ENCODE peak calls at places on chromosomes 6 and 20, in eight cellular contexts. One of them, this sample, is unnamed.

GRCh38 chr20:64024141-64024990 is 11.6 kb upstream of the C20orf204 start:
- DNase-seq in astrocyte of the cerebellum: no peak
- DNase-seq in Panc1: no peak
- DNase-seq in activated B cell treated with CpG ODN at 0.5 μM for 24 hours: no peak
- DNase-seq in K562: no peak
- DNase-seq in fibroblast of pulmonary artery: no peak
- DNase-seq in tibial artery: no peak
- DNase-seq in HCT116: no peak
- DNase-seq in this sample: no peak

GRCh38 chr6:125587624-125588023 is 161.8 kb upstream of the HEY2 start:
- DNase-seq in astrocyte of the cerebellum: no peak
- DNase-seq in Panc1: no peak
- DNase-seq in activated B cell treated with CpG ODN at 0.5 μM for 24 hours: no peak
- DNase-seq in K562: peak
- DNase-seq in fibroblast of pulmonary artery: no peak
- DNase-seq in tibial artery: no peak
- DNase-seq in HCT116: no peak
- DNase-seq in this sample: no peak

GRCh38 chr6:68634503-68635411 is at the start of gene ADGRB3:
- DNase-seq in astrocyte of the cerebellum: peak
- DNase-seq in Panc1: no peak
- DNase-seq in activated B cell treated with CpG ODN at 0.5 μM for 24 hours: no peak
- DNase-seq in K562: peak
- DNase-seq in fibroblast of pulmonary artery: peak
- DNase-seq in tibial artery: peak
- DNase-seq in HCT116: no peak
- DNase-seq in this sample: peak

GRCh38 chr20:63652192-63652980 is 838 bp downstream of the STMN3 start:
- DNase-seq in astrocyte of the cerebellum: no peak
- DNase-seq in Panc1: no peak
- DNase-seq in activated B cell treated with CpG ODN at 0.5 μM for 24 hours: no peak
- DNase-seq in K562: peak
- DNase-seq in fibroblast of pulmonary artery: peak
- DNase-seq in tibial artery: no peak
- DNase-seq in HCT116: no peak
- DNase-seq in this sample: no peak

GRCh38 chr20:20498081-20498861 is 130.4 kb downstream of the INSM1 start:
- DNase-seq in astrocyte of the cerebellum: peak
- DNase-seq in Panc1: no peak
- DNase-seq in activated B cell treated with CpG ODN at 0.5 μM for 24 hours: no peak
- DNase-seq in K562: no peak
- DNase-seq in fibroblast of pulmonary artery: peak
- DNase-seq in tibial artery: no peak
- DNase-seq in HCT116: no peak
- DNase-seq in this sample: no peak

GRCh38 chr6:139373928-139374356 is 506 bp downstream of the CITED2 start:
- DNase-seq in astrocyte of the cerebellum: no peak
- DNase-seq in Panc1: no peak
- DNase-seq in activated B cell treated with CpG ODN at 0.5 μM for 24 hours: no peak
- DNase-seq in K562: no peak
- DNase-seq in fibroblast of pulmonary artery: no peak
- DNase-seq in tibial artery: no peak
- DNase-seq in HCT116: no peak
- DNase-seq in this sample: no peak

GRCh38 chr6:34926655-34927054 is 37.6 kb downstream of the ANKS1A start:
- DNase-seq in astrocyte of the cerebellum: no peak
- DNase-seq in Panc1: no peak
- DNase-seq in activated B cell treated with CpG ODN at 0.5 μM for 24 hours: no peak
- DNase-seq in K562: no peak
- DNase-seq in fibroblast of pulmonary artery: no peak
- DNase-seq in tibial artery: no peak
- DNase-seq in HCT116: no peak
- DNase-seq in this sample: no peak

GRCh38 chr20:58746551-58747399 is 54.2 kb downstream of the NPEPL1 start:
- DNase-seq in astrocyte of the cerebellum: no peak
- DNase-seq in Panc1: no peak
- DNase-seq in activated B cell treated with CpG ODN at 0.5 μM for 24 hours: no peak
- DNase-seq in K562: no peak
- DNase-seq in fibroblast of pulmonary artery: peak
- DNase-seq in tibial artery: no peak
- DNase-seq in HCT116: no peak
- DNase-seq in this sample: no peak

GRCh38 chr6:89050155-89050554 is 30.4 kb upstream of the PNRC1 start:
- DNase-seq in astrocyte of the cerebellum: no peak
- DNase-seq in Panc1: no peak
- DNase-seq in activated B cell treated with CpG ODN at 0.5 μM for 24 hours: no peak
- DNase-seq in K562: no peak
- DNase-seq in fibroblast of pulmonary artery: peak
- DNase-seq in tibial artery: peak
- DNase-seq in HCT116: no peak
- DNase-seq in this sample: no peak

GRCh38 chr6:113526995-113527394 is 330.1 kb upstream of the MARCKS start:
- DNase-seq in astrocyte of the cerebellum: no peak
- DNase-seq in Panc1: no peak
- DNase-seq in activated B cell treated with CpG ODN at 0.5 μM for 24 hours: no peak
- DNase-seq in K562: no peak
- DNase-seq in fibroblast of pulmonary artery: no peak
- DNase-seq in tibial artery: no peak
- DNase-seq in HCT116: no peak
- DNase-seq in this sample: no peak

GRCh38 chr6:31922942-31923341 is 4.6 kb upstream of the C2 start:
- DNase-seq in astrocyte of the cerebellum: no peak
- DNase-seq in Panc1: no peak
- DNase-seq in activated B cell treated with CpG ODN at 0.5 μM for 24 hours: no peak
- DNase-seq in K562: peak
- DNase-seq in fibroblast of pulmonary artery: peak
- DNase-seq in tibial artery: no peak
- DNase-seq in HCT116: peak
- DNase-seq in this sample: no peak

GRCh38 chr6:126307859-126308258 is 32.1 kb upstream of the CENPW start:
- DNase-seq in astrocyte of the cerebellum: peak
- DNase-seq in Panc1: no peak
- DNase-seq in activated B cell treated with CpG ODN at 0.5 μM for 24 hours: no peak
- DNase-seq in K562: no peak
- DNase-seq in fibroblast of pulmonary artery: peak
- DNase-seq in tibial artery: no peak
- DNase-seq in HCT116: no peak
- DNase-seq in this sample: no peak

GRCh38 chr6:85078071-85078470 is 313.7 kb upstream of the TBX18 start:
- DNase-seq in astrocyte of the cerebellum: peak
- DNase-seq in Panc1: peak
- DNase-seq in activated B cell treated with CpG ODN at 0.5 μM for 24 hours: no peak
- DNase-seq in K562: peak
- DNase-seq in fibroblast of pulmonary artery: peak
- DNase-seq in tibial artery: no peak
- DNase-seq in HCT116: peak
- DNase-seq in this sample: no peak

GRCh38 chr6:30556714-30556963 is 350 bp upstream of the GNL1 start:
- DNase-seq in astrocyte of the cerebellum: no peak
- DNase-seq in Panc1: peak
- DNase-seq in activated B cell treated with CpG ODN at 0.5 μM for 24 hours: no peak
- DNase-seq in K562: peak
- DNase-seq in fibroblast of pulmonary artery: no peak
- DNase-seq in tibial artery: no peak
- DNase-seq in HCT116: peak
- DNase-seq in this sample: peak

GRCh38 chr6:30554404-30554803 is 1.9 kb downstream of the GNL1 start:
- DNase-seq in astrocyte of the cerebellum: no peak
- DNase-seq in Panc1: no peak
- DNase-seq in activated B cell treated with CpG ODN at 0.5 μM for 24 hours: no peak
- DNase-seq in K562: no peak
- DNase-seq in fibroblast of pulmonary artery: no peak
- DNase-seq in tibial artery: no peak
- DNase-seq in HCT116: no peak
- DNase-seq in this sample: no peak

GRCh38 chr6:30555428-30556005 is 772 bp downstream of the GNL1 start:
- DNase-seq in astrocyte of the cerebellum: no peak
- DNase-seq in Panc1: no peak
- DNase-seq in activated B cell treated with CpG ODN at 0.5 μM for 24 hours: no peak
- DNase-seq in K562: peak
- DNase-seq in fibroblast of pulmonary artery: peak
- DNase-seq in tibial artery: peak
- DNase-seq in HCT116: no peak
- DNase-seq in this sample: no peak

GRCh38 chr6:30556006-30556713 is at the start of gene GNL1:
- DNase-seq in astrocyte of the cerebellum: peak
- DNase-seq in Panc1: no peak
- DNase-seq in activated B cell treated with CpG ODN at 0.5 μM for 24 hours: peak
- DNase-seq in K562: peak
- DNase-seq in fibroblast of pulmonary artery: peak
- DNase-seq in tibial artery: peak
- DNase-seq in HCT116: peak
- DNase-seq in this sample: peak

DNA sequence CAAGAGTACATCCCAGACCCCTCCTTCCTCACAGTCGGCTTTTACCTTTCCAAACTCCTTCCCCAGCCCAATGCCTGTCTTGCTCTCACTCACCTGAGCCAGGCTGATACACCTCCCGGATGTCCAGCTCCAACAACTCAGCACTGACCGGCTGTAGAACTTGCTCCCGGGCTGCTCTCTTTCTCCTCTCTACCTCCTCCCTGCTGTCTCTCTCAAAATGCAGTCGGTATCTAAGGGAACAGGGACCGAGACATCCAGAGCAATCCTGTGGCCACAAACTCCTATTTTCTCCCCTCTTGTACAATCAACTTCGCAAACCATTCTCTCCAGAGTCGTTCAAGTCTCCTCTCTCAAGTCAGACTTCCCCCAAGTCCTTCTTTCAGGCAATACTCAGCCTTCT is 1.3 kb downstream of the GNL1 start:
- DNase-seq in astrocyte of the cerebellum: no peak
- DNase-seq in Panc1: no peak
- DNase-seq in activated B cell treated with CpG ODN at 0.5 μM for 24 hours: no peak
- DNase-seq in K562: peak
- DNase-seq in fibroblast of pulmonary artery: no peak
- DNase-seq in tibial artery: no peak
- DNase-seq in HCT116: no peak
- DNase-seq in this sample: no peak
- TF ChIP-seq CTCF in astrocyte of the cerebellum: no peak
- TF ChIP-seq CTCF in Panc1: no peak
- TF ChIP-seq CTCF in activated B cell treated with CpG ODN at 0.5 μM for 24 hours: no peak
- TF ChIP-seq CTCF in K562: no peak
- TF ChIP-seq CTCF in fibroblast of pulmonary artery: no peak
- TF ChIP-seq CTCF in tibial artery: no peak
- TF ChIP-seq CTCF in HCT116: no peak
- TF ChIP-seq CTCF in this sample: no peak

DNA sequence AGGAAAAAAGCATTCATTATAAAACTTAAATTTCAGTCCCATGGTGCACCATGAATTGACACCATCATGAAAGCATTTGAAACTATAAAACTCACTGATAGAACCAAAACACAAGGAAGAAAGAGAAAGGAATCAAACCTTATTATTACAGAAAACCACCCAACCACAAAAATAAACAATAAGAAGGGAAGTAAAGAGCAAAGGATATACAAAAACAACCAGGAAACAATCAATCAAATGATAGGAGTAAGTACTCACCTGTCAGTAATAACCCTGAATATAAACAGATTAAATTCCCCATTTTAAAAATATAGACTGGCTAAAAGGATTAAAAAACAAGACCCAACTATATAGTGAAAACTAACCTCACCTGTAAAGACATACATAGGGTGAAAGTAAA is 5.8 kb downstream of the SLPI start:
- DNase-seq in astrocyte of the cerebellum: no peak
- DNase-seq in Panc1: no peak
- DNase-seq in activated B cell treated with CpG ODN at 0.5 μM for 24 hours: no peak
- DNase-seq in K562: no peak
- DNase-seq in fibroblast of pulmonary artery: no peak
- DNase-seq in tibial artery: no peak
- DNase-seq in HCT116: no peak
- DNase-seq in this sample: no peak
- TF ChIP-seq CTCF in astrocyte of the cerebellum: no peak
- TF ChIP-seq CTCF in Panc1: no peak
- TF ChIP-seq CTCF in activated B cell treated with CpG ODN at 0.5 μM for 24 hours: no peak
- TF ChIP-seq CTCF in K562: no peak
- TF ChIP-seq CTCF in fibroblast of pulmonary artery: no peak
- TF ChIP-seq CTCF in tibial artery: no peak
- TF ChIP-seq CTCF in HCT116: no peak
- TF ChIP-seq CTCF in this sample: no peak

GRCh38 chr20:33521461-33521860 is 31.6 kb downstream of the CBFA2T2 start:
- DNase-seq in astrocyte of the cerebellum: no peak
- DNase-seq in Panc1: no peak
- DNase-seq in activated B cell treated with CpG ODN at 0.5 μM for 24 hours: no peak
- DNase-seq in K562: no peak
- DNase-seq in fibroblast of pulmonary artery: no peak
- DNase-seq in tibial artery: no peak
- DNase-seq in HCT116: no peak
- DNase-seq in this sample: no peak

GRCh38 chr20:33518071-33518470 is 28.2 kb downstream of the CBFA2T2 start:
- DNase-seq in astrocyte of the cerebellum: peak
- DNase-seq in Panc1: no peak
- DNase-seq in activated B cell treated with CpG ODN at 0.5 μM for 24 hours: no peak
- DNase-seq in K562: no peak
- DNase-seq in fibroblast of pulmonary artery: peak
- DNase-seq in tibial artery: no peak
- DNase-seq in HCT116: no peak
- DNase-seq in this sample: no peak

GRCh38 chr20:33516882-33517281 is 27.0 kb downstream of the CBFA2T2 start:
- DNase-seq in astrocyte of the cerebellum: no peak
- DNase-seq in Panc1: no peak
- DNase-seq in activated B cell treated with CpG ODN at 0.5 μM for 24 hours: no peak
- DNase-seq in K562: peak
- DNase-seq in fibroblast of pulmonary artery: peak
- DNase-seq in tibial artery: no peak
- DNase-seq in HCT116: no peak
- DNase-seq in this sample: no peak

DNA sequence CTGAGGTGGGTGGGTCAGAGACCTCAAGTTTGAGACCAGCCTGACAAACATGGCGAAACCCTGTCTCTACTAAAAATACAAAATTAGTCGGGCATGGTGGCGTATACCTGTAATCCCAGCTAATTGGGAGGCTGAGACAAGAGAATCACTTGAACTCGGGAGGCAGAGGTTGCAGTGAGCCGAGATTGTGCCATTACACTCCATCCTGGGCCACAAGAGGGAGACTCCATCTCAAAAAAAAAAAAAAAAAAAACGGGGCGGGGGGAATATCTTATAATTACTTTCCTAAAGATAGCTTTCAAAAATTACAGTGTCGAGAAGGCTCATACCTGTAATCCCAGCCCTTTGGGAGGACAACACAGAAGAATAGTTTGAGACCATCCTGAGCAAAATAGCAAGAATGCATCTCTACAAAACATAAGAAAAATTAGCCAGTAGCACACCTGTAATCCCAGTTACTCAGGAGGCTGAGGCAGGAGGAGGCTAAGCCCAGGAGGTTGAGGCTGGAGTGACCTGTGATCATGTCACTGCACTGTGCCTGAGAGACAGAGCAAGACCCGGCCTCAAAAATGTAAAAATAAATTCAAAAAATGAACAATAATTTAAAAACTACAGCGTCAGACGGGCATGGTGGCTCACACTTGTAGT is 25.8 kb downstream of the CBFA2T2 start:
- DNase-seq in astrocyte of the cerebellum: no peak
- DNase-seq in Panc1: no peak
- DNase-seq in activated B cell treated with CpG ODN at 0.5 μM for 24 hours: no peak
- DNase-seq in K562: peak
- DNase-seq in fibroblast of pulmonary artery: peak
- DNase-seq in tibial artery: no peak
- DNase-seq in HCT116: no peak
- DNase-seq in this sample: no peak
- TF ChIP-seq CTCF in astrocyte of the cerebellum: peak
- TF ChIP-seq CTCF in Panc1: peak
- TF ChIP-seq CTCF in activated B cell treated with CpG ODN at 0.5 μM for 24 hours: no peak
- TF ChIP-seq CTCF in K562: peak
- TF ChIP-seq CTCF in fibroblast of pulmonary artery: peak
- TF ChIP-seq CTCF in tibial artery: no peak
- TF ChIP-seq CTCF in HCT116: peak
- TF ChIP-seq CTCF in this sample: no peak

GRCh38 chr6:144778773-144779531 is 493.8 kb downstream of the UTRN start:
- DNase-seq in astrocyte of the cerebellum: no peak
- DNase-seq in Panc1: no peak
- DNase-seq in activated B cell treated with CpG ODN at 0.5 μM for 24 hours: no peak
- DNase-seq in K562: no peak
- DNase-seq in fibroblast of pulmonary artery: no peak
- DNase-seq in tibial artery: no peak
- DNase-seq in HCT116: no peak
- DNase-seq in this sample: no peak
- TF ChIP-seq CTCF in astrocyte of the cerebellum: no peak
- TF ChIP-seq CTCF in Panc1: peak
- TF ChIP-seq CTCF in activated B cell treated with CpG ODN at 0.5 μM for 24 hours: no peak
- TF ChIP-seq CTCF in K562: peak
- TF ChIP-seq CTCF in fibroblast of pulmonary artery: peak
- TF ChIP-seq CTCF in tibial artery: no peak
- TF ChIP-seq CTCF in HCT116: peak
- TF ChIP-seq CTCF in this sample: no peak